ENCODE peak calls at places on chromosomes 3 and 15, in four cellular contexts. P, R, Y and B are unnamed samples.

GRCh38 chr3:104907507-104907906 is 459.2 kb upstream of the ALCAM start:
- DNase-seq in P (no peak), Y (no peak), R (no peak), B (no peak)

GRCh38 chr3:105253225-105253624 is 113.5 kb upstream of the ALCAM start:
- DNase-seq in Y (peak), R (peak), P (no peak), B (no peak)

GRCh38 chr3:172082269-172082668 is 42.9 kb downstream of the FNDC3B start:
- DNase-seq in R (no peak), P (no peak), Y (no peak), B (no peak)

GRCh38 chr15:96402403-96402802 is 71.9 kb downstream of the NR2F2 start:
- DNase-seq in R (no peak), Y (no peak), P (no peak), B (no peak)

GRCh38 chr3:64666171-64666581 is 21.6 kb downstream of the ADAMTS9 start:
- DNase-seq in Y (no peak), R (no peak), P (no peak), B (no peak)

GRCh38 chr3:38323060-38323459 is 23.5 kb upstream of the XYLB start:
- DNase-seq in Y (no peak), P (no peak), R (no peak), B (no peak)

GRCh38 chr3:23900744-23901143 is 16.0 kb downstream of the NKIRAS1 start:
- DNase-seq in Y (no peak), R (no peak), P (no peak), B (no peak)

GRCh38 chr15:93179072-93179471 is 90.1 kb upstream of the RGMA start:
- DNase-seq in P (no peak), Y (no peak), R (no peak), B (no peak)

GRCh38 chr15:44726136-44726535 is 10.2 kb upstream of the TRIM69 start:
- DNase-seq in Y (no peak), R (no peak), P (no peak), B (no peak)

GRCh38 chr15:67085818-67086649 is 20.6 kb downstream of the SMAD3 start:
- DNase-seq in Y (no peak), P (no peak), R (no peak), B (no peak)

GRCh38 chr15:71232411-71232810 is 117.1 kb downstream of the THSD4 start:
- DNase-seq in Y (no peak), R (no peak), P (no peak), B (no peak)

GRCh38 chr3:72413228-72413627 is 435.0 kb downstream of the SHQ1 start:
- DNase-seq in Y (no peak), R (no peak), P (no peak), B (no peak)

GRCh38 chr3:56012732-56013131 is 455.5 kb downstream of the ERC2 start:
- DNase-seq in R (no peak), P (no peak), Y (no peak), B (peak)

GRCh38 chr3:163785693-163786092 is 1292.6 kb downstream of the SI start:
- DNase-seq in Y (peak), R (no peak), P (no peak), B (no peak)

GRCh38 chr3:13518516-13519351 is 30.2 kb upstream of the FBLN2 start:
- DNase-seq in Y (no peak), R (no peak), P (no peak), B (no peak)

GRCh38 chr3:78873641-78874040 is 894.2 kb downstream of the ROBO1 start:
- DNase-seq in Y (no peak), P (no peak), R (no peak), B (no peak)